ENCODE peak calls at places on chromosome 14, in eight cellular contexts. E is astrocyte, B is stomach, Q is heart right ventricle, Z is tibial artery, X is PC-3, I is colonic mucosa, P is thoracic aorta. M is an unnamed sample.

GRCh38 chr14:44204061-44204815 is 302.8 kb downstream of the FSCB start:
- DNase-seq in Q (no peak), I (no peak), B (no peak), E (no peak), X (no peak), Z (no peak), P (no peak), M (no peak)

GRCh38 chr14:94514351-94514750 is 5.1 kb upstream of the SERPINA12 start:
- DNase-seq in X (no peak), Z (no peak), E (no peak), P (no peak), Q (no peak), B (no peak), I (no peak), M (no peak)

GRCh38 chr14:73269729-73270651 is 32.7 kb downstream of the PAPLN start:
- DNase-seq in B (peak; percentile 64), Q (peak; percentile 67), X (no peak), I (peak; percentile 30), Z (no peak), E (peak; percentile 20), P (no peak), M (peak; percentile 46)

GRCh38 chr14:68643673-68644072 is 149.2 kb downstream of the ZFP36L1 start:
- DNase-seq in I (no peak), Q (no peak), X (no peak), E (no peak), Z (peak; percentile 21), B (no peak), P (no peak), M (no peak)

GRCh38 chr14:95056476-95056875 is 100.9 kb downstream of the DICER1 start:
- DNase-seq in Q (no peak), X (peak; percentile 8), B (peak; percentile 57), Z (peak; percentile 54), P (no peak), I (no peak), E (no peak), M (no peak)

GRCh38 chr14:36522347-36522971 is 2.4 kb upstream of the NKX2-1 start:
- DNase-seq in X (no peak), I (no peak), Z (no peak), E (no peak), Q (no peak), B (no peak), P (no peak), M (no peak)

GRCh38 chr14:26719514-26719913 is 121.7 kb upstream of the NOVA1 start:
- DNase-seq in X (peak; percentile 86), Q (no peak), I (no peak), B (no peak), E (peak; percentile 78), Z (no peak), P (no peak), M (no peak)

GRCh38 chr14:36171607-36172006 is 4.9 kb downstream of the PTCSC3 start:
- DNase-seq in Q (no peak), I (no peak), P (no peak), B (no peak), E (no peak), X (no peak), Z (no peak), M (no peak)

GRCh38 chr14:101961746-101962502 is 2.4 kb upstream of the DYNC1H1 start:
- DNase-seq in Z (peak; percentile 62), P (no peak), X (no peak), E (no peak), I (no peak), B (no peak), Q (no peak), M (no peak)

GRCh38 chr14:70976591-70976990 is 69.3 kb downstream of the PCNX1 start:
- DNase-seq in X (no peak), B (no peak), P (no peak), Q (no peak), I (no peak), E (no peak), Z (no peak), M (no peak)

GRCh38 chr14:54025661-54026060 is 69.0 kb upstream of the BMP4 start:
- DNase-seq in E (peak; percentile 8), I (no peak), X (peak; percentile 94), Z (no peak), Q (no peak), B (no peak), P (no peak), M (peak; percentile 30)

GRCh38 chr14:103385994-103386491 is 828 bp downstream of the MARK3 start:
- DNase-seq in B (peak; percentile 35), X (peak; percentile 17), Q (peak; percentile 24), Z (peak; percentile 71), E (no peak), I (peak; percentile 55), P (no peak), M (no peak)

DNA sequence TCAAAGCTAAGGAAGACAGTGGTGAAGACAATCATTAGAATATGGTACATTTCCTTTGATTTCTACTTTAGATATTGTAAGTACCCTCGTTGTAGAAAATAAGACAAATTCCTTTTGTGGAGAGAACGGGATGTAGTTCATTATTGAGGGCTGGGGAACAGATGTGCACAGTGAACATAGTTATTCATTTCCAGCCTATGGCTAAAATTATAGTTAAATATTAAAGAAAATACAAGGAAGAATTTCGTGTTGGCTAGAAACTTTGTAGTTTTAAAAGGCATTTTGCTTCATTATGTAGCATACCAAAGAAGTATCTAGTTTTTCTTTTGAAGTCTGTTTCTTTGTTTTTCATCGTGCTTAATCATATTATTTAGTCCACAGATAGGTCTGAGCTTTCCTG is 201.8 kb downstream of the ESR2 start:
- DNase-seq in P (no peak), B (no peak), E (no peak), Z (no peak), X (no peak), Q (no peak), I (no peak), M (no peak)
- H3K27ac ChIP-seq in P (no peak overlapping the region), B (no peak overlapping the region), E (no peak overlapping the region), Z (no peak overlapping the region), X (no peak overlapping the region), Q (no peak overlapping the region), I (peak overlapping the region; percentile 56), M (no peak overlapping the region)

DNA sequence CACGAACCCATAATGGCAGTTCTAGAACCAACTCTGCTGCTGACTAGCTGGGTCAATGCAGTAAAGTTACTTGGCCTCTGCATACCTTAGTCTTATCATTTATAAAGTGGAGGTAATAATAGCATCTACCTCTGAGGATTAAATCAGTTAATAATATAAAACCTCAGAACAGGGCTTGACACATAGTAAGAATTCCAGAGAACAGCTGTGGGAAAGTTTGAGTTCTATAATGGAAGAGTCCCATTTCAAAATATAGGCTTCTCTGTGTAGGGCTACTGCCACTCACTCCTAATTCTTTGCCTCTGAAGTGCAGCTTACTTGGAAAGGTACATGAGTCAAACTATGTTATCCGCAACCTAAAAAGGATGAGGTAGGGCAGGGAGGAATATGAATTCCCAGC is 269.2 kb upstream of the PRKD1 start:
- DNase-seq in Z (no peak), I (no peak), E (no peak), X (no peak), Q (no peak), P (no peak), B (no peak), M (no peak)
- H3K9me3 ChIP-seq in Z (no peaks in the 10 kb centered on the region), I (no peaks in the 10 kb centered on the region), E (no peaks in the 10 kb centered on the region), X (no peaks in the 10 kb centered on the region), Q (no peaks in the 10 kb centered on the region), P (no peaks in the 10 kb centered on the region), B (no peaks in the 10 kb centered on the region), M (peaks cover 3% of the 10 kb centered on the region)

DNA sequence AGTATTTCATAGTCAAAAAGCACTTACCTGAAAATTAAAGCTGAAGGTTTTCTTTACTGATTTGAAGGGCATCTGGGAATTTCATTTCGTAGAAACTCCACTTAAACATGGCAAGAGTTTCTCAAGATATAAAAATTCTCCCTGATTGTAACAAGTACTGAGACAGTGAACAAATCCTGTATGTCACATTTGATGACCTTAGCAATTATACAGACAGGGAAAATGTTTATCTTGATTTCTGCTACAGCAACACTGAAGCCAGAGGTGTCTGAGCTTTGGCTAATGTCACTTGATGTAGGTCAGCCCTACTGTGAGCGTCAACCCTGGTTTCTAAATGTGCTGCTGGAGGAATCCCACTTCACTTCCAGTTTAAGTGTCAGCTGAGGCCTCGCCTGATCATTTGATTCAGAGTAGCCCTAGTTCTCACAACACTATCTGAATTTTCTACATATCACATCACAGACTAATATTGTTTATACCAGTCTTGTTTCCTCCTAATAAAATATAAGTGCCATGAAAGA is 20.9 kb downstream of the RTRAF start:
- DNase-seq in I (no peak), Z (no peak), E (no peak), P (no peak), B (no peak), X (no peak), Q (no peak), M (no peak)
- H3K27ac ChIP-seq in I (no peak overlapping the region), Z (no peak overlapping the region), E (no peak overlapping the region), P (no peak overlapping the region), B (no peak overlapping the region), X (no peak overlapping the region), Q (peak overlapping the region; percentile 60), M (no peak overlapping the region)

GRCh38 chr14:21267431-21267845 is 1.8 kb downstream of the HNRNPC start:
- DNase-seq in P (no peak), E (no peak), B (no peak), Z (no peak), I (no peak), X (peak; percentile 27), Q (no peak), M (no peak)
- H3K9me3 ChIP-seq in P (no peaks in the 10 kb centered on the region), E (no peaks in the 10 kb centered on the region), B (no peaks in the 10 kb centered on the region), Z (no peaks in the 10 kb centered on the region), I (no peaks in the 10 kb centered on the region), X (no peaks in the 10 kb centered on the region), Q (no peaks in the 10 kb centered on the region), M (no peaks in the 10 kb centered on the region)

GRCh38 chr14:59017285-59017965 is 171.0 kb upstream of the DAAM1 start:
- DNase-seq in X (no peak), B (no peak), Q (no peak), I (no peak), Z (no peak), P (no peak), E (peak; percentile 24), M (no peak)
- H3K27ac ChIP-seq in X (no peak overlapping the region), B (no peak overlapping the region), Q (no peak overlapping the region), I (no peak overlapping the region), Z (no peak overlapping the region), P (no peak overlapping the region), E (no peak overlapping the region), M (no peak overlapping the region)

DNA sequence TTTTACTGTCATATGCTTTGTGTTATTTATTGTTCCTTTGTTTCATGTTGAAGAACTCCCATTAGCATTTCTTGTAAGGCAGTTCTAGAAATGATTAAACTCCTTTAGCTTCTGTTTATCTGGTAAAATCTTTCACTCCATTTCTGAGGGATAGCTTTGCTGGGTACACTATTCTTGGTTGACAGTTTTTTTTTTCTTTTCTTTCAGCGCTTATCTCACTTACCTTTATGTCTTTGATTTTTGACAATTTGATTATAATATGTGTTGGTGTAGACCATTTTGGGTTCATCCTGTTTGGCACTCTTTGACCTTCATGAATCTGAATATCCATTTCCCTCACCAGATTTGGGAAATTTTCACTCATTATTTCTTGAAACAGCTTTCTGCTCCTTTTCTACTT is 16.2 kb downstream of the FBXO33 start:
- DNase-seq in B (no peak), Q (no peak), P (no peak), X (no peak), I (no peak), Z (no peak), E (no peak), M (no peak)
- H3K9me3 ChIP-seq in B (peaks cover 19% of the 10 kb centered on the region), Q (no peaks in the 10 kb centered on the region), P (peaks cover 15% of the 10 kb centered on the region), X (peaks cover 11% of the 10 kb centered on the region), I (no peaks in the 10 kb centered on the region), Z (peaks cover 15% of the 10 kb centered on the region), E (no peaks in the 10 kb centered on the region), M (peaks cover 3% of the 10 kb centered on the region)

M was measured in lung.